ENCODE peak calls at places on chromosomes 4 and X, in eight cellular contexts. W is activated CD8-positive, alpha-beta memory T cell treated with anti-CD3 and anti-CD28 coated beads for 4 hours; P is OCI-LY7; Z is AG08395; J is stimulated activated CD8-positive, alpha-beta memory T cell treated with anti-CD3 and anti-CD28 coated beads, Interleukin-15, amount 100 ng/mL, for 48 hours; Y is lower lobe of right lung; G is NCI-H1694 treated with DMSO at 0.1 percent for 48 hours; H is fibroblast of mammary gland. R is an unnamed sample.
A peak's percentile ranks its signal among the peaks of the same experiment; 100 is the strongest.

GRCh38 chr4:90039122-90039521 is 88.1 kb upstream of the CCSER1 start:
- DNase-seq in Y (no peak), J (no peak), H (no peak), P (no peak), W (no peak), Z (no peak), G (no peak), R (no peak)

GRCh38 chr4:37440519-37440900 is 196.0 kb downstream of the NWD2 start:
- DNase-seq in P (no peak), H (no peak), J (no peak), Z (no peak), Y (no peak), G (no peak), W (no peak), R (no peak)

GRCh38 chr4:76696109-76696508 is 201.8 kb downstream of the SOWAHB start:
- DNase-seq in Z (peak; percentile 60), Y (no peak), P (no peak), J (no peak), W (no peak), H (no peak), G (no peak), R (no peak)

GRCh38 chr4:48360285-48360965 is 19.1 kb downstream of the SLAIN2 start:
- DNase-seq in G (no peak), P (no peak), H (peak; percentile 81), Z (peak; percentile 65), W (no peak), J (no peak), Y (no peak), R (no peak)

GRCh38 chr4:48102303-48102702 is 31.7 kb downstream of the TXK start:
- DNase-seq in P (peak; percentile 10), W (no peak), G (no peak), H (no peak), Y (no peak), J (no peak), Z (no peak), R (no peak)

GRCh38 chr4:78020677-78021076 is 36.4 kb upstream of the FRAS1 start:
- DNase-seq in W (no peak), H (no peak), Y (no peak), P (no peak), G (no peak), J (no peak), Z (no peak), R (no peak)

GRCh38 chrX:13863326-13863725 is 46.4 kb upstream of the GPM6B start:
- DNase-seq in Z (no peak), W (no peak), Y (no peak), G (no peak), H (peak; percentile 20), P (no peak), J (no peak), R (no peak)

GRCh38 chr4:113837397-113837796 is 75.9 kb upstream of the CAMK2D start:
- DNase-seq in P (peak; percentile 84), G (no peak), J (no peak), Z (peak; percentile 76), W (no peak), H (peak; percentile 93), Y (no peak), R (no peak)

GRCh38 chr4:87029356-87029755 is 94.5 kb downstream of the AFF1 start:
- DNase-seq in Y (no peak), Z (no peak), G (no peak), H (no peak), P (no peak), J (no peak), W (no peak), R (no peak)

GRCh38 chrX:118038614-118039365 is 77.8 kb downstream of the KLHL13 start:
- DNase-seq in P (no peak), W (no peak), Z (no peak), H (peak; percentile 31), J (no peak), Y (no peak), G (no peak), R (no peak)

GRCh38 chr4:55444822-55445221 is 49.1 kb downstream of the TMEM165 start:
- DNase-seq in W (no peak), Y (no peak), H (peak; percentile 61), G (no peak), P (no peak), J (no peak), Z (peak; percentile 31), R (peak; percentile 55)